ENCODE peak calls at places on chromosomes 2 and 18, in nine cellular contexts. I, G, T, D, A, Q, M, Y and P are unnamed samples.
A peak's percentile ranks its signal among the peaks of the same experiment; 100 is the strongest.

GRCh38 chr18:78069784-78070664 is 820.4 kb downstream of the GALR1 start:
- DNase-seq in T (no peak), A (no peak), G (no peak), Y (no peak), M (no peak), D (no peak), I (no peak), Q (no peak), P (no peak)

GRCh38 chr2:46073540-46074018 is 223.6 kb upstream of the EPAS1 start:
- DNase-seq in I (no peak), D (peak; percentile 79), Y (peak; percentile 44), Q (peak; percentile 98), M (no peak), A (no peak), G (peak; percentile 95), T (no peak), P (peak; percentile 98)

GRCh38 chr2:83874066-83874465 is 585.0 kb downstream of the SUCLG1 start:
- DNase-seq in Q (no peak), G (no peak), D (no peak), M (no peak), I (no peak), Y (no peak), T (no peak), A (peak; percentile 51), P (no peak)

GRCh38 chr2:6184532-6185302 is 492.5 kb downstream of the SOX11 start:
- DNase-seq in D (no peak), A (no peak), I (no peak), Q (no peak), G (no peak), M (no peak), Y (no peak), T (no peak), P (no peak)

GRCh38 chr18:44887227-44887631 is 206.5 kb downstream of the SETBP1 start:
- DNase-seq in M (no peak), T (no peak), Y (no peak), I (no peak), Q (no peak), A (no peak), G (no peak), D (peak; percentile 7), P (peak; percentile 6)

GRCh38 chr2:98805412-98806265 is 74.7 kb upstream of the MGAT4A start:
- DNase-seq in G (peak; percentile 78), D (no peak), A (no peak), Y (no peak), M (peak; percentile 69), Q (no peak), I (no peak), T (no peak), P (no peak)

GRCh38 chr18:49944681-49945080 is 131.3 kb upstream of the ACAA2 start:
- DNase-seq in G (no peak), Q (no peak), A (no peak), T (no peak), Y (no peak), I (no peak), M (no peak), D (no peak), P (no peak)

GRCh38 chr2:53130441-53130943 is 637.1 kb upstream of the CHAC2 start:
- DNase-seq in D (no peak), Y (no peak), T (no peak), A (no peak), G (peak; percentile 88), Q (peak; percentile 33), I (no peak), M (no peak), P (no peak)

GRCh38 chr2:166417669-166418068 is 41.9 kb upstream of the SCN9A start:
- DNase-seq in D (no peak), T (no peak), Y (peak; percentile 39), Q (no peak), M (no peak), A (no peak), G (peak; percentile 72), I (no peak), P (no peak)

GRCh38 chr2:177296047-177296446 is 31.5 kb upstream of the NFE2L2 start:
- DNase-seq in A (no peak), D (no peak), G (peak; percentile 57), Q (no peak), M (no peak), I (no peak), T (no peak), Y (peak; percentile 13), P (no peak)

GRCh38 chr18:10946058-10946457 is 203.3 kb downstream of the PIEZO2 start:
- DNase-seq in Y (no peak), D (no peak), Q (no peak), T (no peak), M (no peak), G (no peak), I (no peak), A (no peak), P (no peak)

GRCh38 chr18:10938241-10938640 is 211.1 kb downstream of the PIEZO2 start:
- DNase-seq in I (no peak), Y (no peak), M (no peak), G (no peak), Q (no peak), D (no peak), A (no peak), T (no peak), P (no peak)

GRCh38 chr18:10948421-10948820 is 200.9 kb downstream of the PIEZO2 start:
- DNase-seq in Q (no peak), D (no peak), Y (no peak), A (no peak), G (no peak), M (no peak), T (no peak), I (no peak), P (no peak)

GRCh38 chr18:10939822-10940221 is 209.5 kb downstream of the PIEZO2 start:
- DNase-seq in T (no peak), Q (no peak), M (no peak), D (no peak), G (no peak), Y (no peak), A (no peak), I (no peak), P (no peak)

DNA sequence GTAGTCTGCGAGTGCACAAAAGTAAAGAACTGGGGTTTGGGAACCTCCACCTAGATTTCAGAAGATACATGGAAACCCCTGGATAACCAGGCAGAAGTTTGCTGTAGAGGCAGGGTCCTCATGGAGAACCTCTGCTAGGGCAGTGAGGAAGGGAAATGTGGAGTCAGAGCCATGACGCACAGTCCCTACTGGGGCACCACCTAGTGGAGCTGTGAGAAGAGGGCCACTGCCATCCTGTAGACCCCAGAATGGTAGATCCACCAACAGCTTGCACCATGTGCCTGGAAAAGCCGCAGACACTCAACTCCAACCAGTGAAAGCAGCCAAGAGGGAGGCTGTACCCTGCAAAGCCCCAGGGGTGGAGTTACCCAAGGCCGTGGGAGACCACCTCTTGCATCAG is 206.4 kb downstream of the PIEZO2 start:
- DNase-seq in T (no peak), D (no peak), I (no peak), Q (no peak), Y (no peak), M (no peak), A (no peak), G (no peak), P (no peak)
- TF ChIP-seq CTCF in T (no peak), D (no peak), I (no peak), Q (no peak), Y (no peak), M (no peak), A (no peak), G (no peak), P (peak; percentile 9)

GRCh38 chr2:172561270-172561669 is 5.4 kb downstream of the PDK1 start:
- DNase-seq in Q (no peak), M (no peak), Y (no peak), I (no peak), G (no peak), A (no peak), T (no peak), D (no peak), P (no peak)

GRCh38 chr2:172560721-172561120 is 4.8 kb downstream of the PDK1 start:
- DNase-seq in T (no peak), I (no peak), Q (no peak), G (peak; percentile 13), M (no peak), D (no peak), Y (no peak), A (no peak), P (no peak)

GRCh38 chr2:172555522-172556283 is at the start of gene PDK1:
- DNase-seq in D (peak; percentile 99), I (peak; percentile 93), Q (peak; percentile 38), M (peak; percentile 94), T (peak; percentile 52), Y (peak; percentile 72), G (peak; percentile 95), A (peak; percentile 98), P (peak; percentile 47)

GRCh38 chr2:172556284-172557033 is 569 bp downstream of the PDK1 start:
- DNase-seq in M (peak; percentile 77), D (peak; percentile 84), T (no peak), Q (no peak), G (peak; percentile 64), Y (peak; percentile 31), A (peak; percentile 95), I (peak; percentile 71), P (no peak)

GRCh38 chr2:172558372-172558771 is 2.5 kb downstream of the PDK1 start:
- DNase-seq in A (no peak), D (no peak), Q (no peak), Y (no peak), T (no peak), I (no peak), G (no peak), M (no peak), P (no peak)
- H3K4me3 ChIP-seq in A (peak overlapping the region; percentile 4), D (no peak overlapping the region), Q (peak overlapping the region; percentile 81), Y (no peak overlapping the region), T (no peak overlapping the region), I (no peak overlapping the region), G (peak overlapping the region; percentile 95), M (no peak overlapping the region), P (peak overlapping the region; percentile 83)

GRCh38 chr2:43226955-43227829 is 786 bp upstream of the ZFP36L2 start:
- DNase-seq in G (peak; percentile 82), Q (no peak), T (peak; percentile 89), M (peak; percentile 98), A (peak; percentile 97), Y (peak; percentile 47), D (peak; percentile 91), I (peak; percentile 98), P (no peak)
- TF ChIP-seq CTCF in G (peak; percentile 42), Q (no peak), T (peak; percentile 62), M (peak; percentile 38), A (peak; percentile 45), Y (no peak), D (peak; percentile 63), I (peak; percentile 33), P (peak; percentile 19)

DNA sequence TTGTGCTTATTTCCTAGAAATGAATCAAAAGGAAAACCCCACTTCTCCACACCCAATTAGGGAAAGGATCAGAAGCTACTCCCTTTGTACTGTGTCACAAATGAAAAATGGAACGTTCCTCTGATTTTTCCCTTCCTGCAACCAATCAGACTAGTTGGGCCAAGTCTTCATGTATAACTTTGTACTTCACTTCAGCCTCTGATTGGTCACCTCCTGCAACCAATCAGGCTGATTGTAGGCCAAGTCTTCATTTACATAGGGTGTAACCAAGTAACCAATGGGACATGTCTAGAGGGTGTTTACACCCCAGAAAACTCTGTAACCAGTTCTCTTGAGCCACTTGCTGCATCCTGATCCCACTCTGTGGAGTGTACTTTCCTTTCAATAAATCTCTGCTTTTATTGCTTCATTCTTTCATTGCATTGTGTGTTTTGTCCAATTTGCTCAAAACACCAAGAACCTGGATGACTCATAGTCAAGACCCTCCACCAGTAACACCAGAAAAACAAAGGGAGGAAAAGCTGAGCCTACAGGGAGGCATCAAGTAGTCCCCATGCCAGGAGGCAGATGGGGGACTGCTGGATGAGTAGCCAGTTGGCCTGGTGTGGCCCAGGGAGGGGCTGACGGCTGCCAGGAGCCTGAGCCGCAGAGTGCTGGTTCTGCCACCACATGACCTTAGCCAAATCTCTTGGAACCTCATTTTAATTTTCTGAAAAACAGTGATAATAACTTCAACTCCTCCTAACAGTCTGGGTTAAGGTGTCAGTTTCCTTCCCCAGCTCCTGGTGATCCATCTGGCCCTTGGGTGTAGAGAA is 46.1 kb downstream of the SOWAHC start:
- DNase-seq in I (no peak), Q (no peak), T (no peak), D (no peak), Y (no peak), A (peak; percentile 64), M (no peak), G (no peak), P (no peak)
- H3K4me3 ChIP-seq in I (no peak overlapping the region), Q (no peak overlapping the region), T (no peak overlapping the region), D (no peak overlapping the region), Y (no peak overlapping the region), A (no peak overlapping the region), M (no peak overlapping the region), G (no peak overlapping the region), P (no peak overlapping the region)